ENCODE peak calls at places on chromosomes 6 and 20, in five cellular contexts. F is fibroblast of the conjunctiva, S is fibroblast of lung, O is A549, P is epithelial cell of proximal tubule. D is an unnamed sample.

GRCh38 chr6:13304580-13305255 is 23.6 kb downstream of the TBC1D7 start:
- DNase-seq in O (no peak), S (no peak), F (no peak), P (no peak), D (no peak)

GRCh38 chr20:2559641-2560040 is 23.3 kb downstream of the TMC2 start:
- DNase-seq in F (no peak), P (no peak), S (no peak), O (no peak), D (no peak)

GRCh38 chr20:10761232-10761631 is 87.4 kb upstream of the JAG1 start:
- DNase-seq in F (peak), P (no peak), S (peak), O (no peak), D (no peak)

GRCh38 chr6:15511248-15512125 is 151.3 kb downstream of the DTNBP1 start:
- DNase-seq in F (no peak), O (no peak), S (no peak), P (no peak), D (no peak)

GRCh38 chr6:31592396-31592771 is 422 bp downstream of the NCR3 start:
- DNase-seq in P (no peak), O (no peak), S (no peak), F (no peak), D (no peak)

GRCh38 chr20:61629361-61630239 is 377.5 kb downstream of the CDH4 start:
- DNase-seq in F (no peak), O (no peak), S (no peak), P (no peak), D (no peak)

GRCh38 chr6:137161975-137162374 is 11.5 kb downstream of the IL22RA2 start:
- DNase-seq in F (no peak), P (no peak), O (no peak), S (no peak), D (no peak)

GRCh38 chr6:38192486-38192885 is 373.0 kb downstream of the ZFAND3 start:
- DNase-seq in F (no peak), P (no peak), O (no peak), S (no peak), D (no peak)

GRCh38 chr6:157182503-157183254 is 140.6 kb downstream of the TMEM242 start:
- DNase-seq in O (no peak), F (no peak), P (no peak), S (no peak), D (no peak)

GRCh38 chr6:110408891-110409290 is 6.5 kb downstream of the DDO start:
- DNase-seq in F (no peak), O (no peak), P (no peak), S (no peak), D (no peak)

GRCh38 chr6:105593805-105594231 is 190.9 kb upstream of the PREP start:
- DNase-seq in F (peak), S (peak), P (no peak), O (no peak), D (no peak)

GRCh38 chr6:160015778-160016684 is 47.1 kb downstream of the IGF2R start:
- DNase-seq in F (no peak), P (no peak), S (no peak), O (no peak), D (no peak)

GRCh38 chr6:36501686-36502085 is 45.6 kb downstream of the STK38 start:
- DNase-seq in S (no peak), P (no peak), O (no peak), F (no peak), D (no peak)

GRCh38 chr20:10487354-10488115 is 52.4 kb downstream of the SLX4IP start:
- DNase-seq in S (peak), F (no peak), P (no peak), O (no peak), D (peak)

GRCh38 chr6:142112451-142113061 is 20.2 kb upstream of the GJE1 start:
- DNase-seq in P (peak), F (peak), O (peak), S (peak), D (peak)